ENCODE peak calls at places on chromosomes 6 and 20, in four cellular contexts. Q is endothelial cell; V is activated CD4-positive, CD25-positive, alpha-beta regulatory T cell; S is CD4-positive, CD25-positive, alpha-beta regulatory T cell. E is an unnamed sample.

GRCh38 chr6:52049252-52050050 is 38.0 kb downstream of the PKHD1 start:
- DNase-seq in S (no peak), V (no peak), Q (peak; percentile 20), E (peak; percentile 36)

GRCh38 chr6:13494137-13494536 is 6.7 kb upstream of the GFOD1 start:
- DNase-seq in S (no peak), V (no peak), Q (no peak), E (no peak)

GRCh38 chr20:20552076-20552475 is 160.4 kb downstream of the RALGAPA2 start:
- DNase-seq in V (no peak), Q (no peak), S (no peak), E (peak; percentile 83)

GRCh38 chr6:47967843-47968242 is 143.2 kb downstream of the PTCHD4 start:
- DNase-seq in S (no peak), Q (no peak), V (no peak), E (no peak)

GRCh38 chr6:56505861-56506260 is 136.8 kb downstream of the DST start:
- DNase-seq in V (no peak), S (no peak), Q (no peak), E (no peak)

GRCh38 chr6:136774228-136775041 is 17.8 kb downstream of the MAP3K5 start:
- DNase-seq in Q (no peak), S (no peak), V (no peak), E (no peak)

GRCh38 chr6:139679516-139680179 is 305.2 kb upstream of the CITED2 start:
- DNase-seq in V (no peak), S (no peak), Q (no peak), E (no peak)

GRCh38 chr20:44837949-44838348 is 27.6 kb upstream of the RIMS4 start:
- DNase-seq in S (no peak), Q (no peak), V (no peak), E (no peak)

GRCh38 chr6:146892613-146893401 is 294.0 kb downstream of the ADGB start:
- DNase-seq in Q (no peak), V (no peak), S (no peak), E (no peak)

GRCh38 chr6:116518621-116519020 is 7.2 kb downstream of the CALHM5 start:
- DNase-seq in Q (no peak), V (no peak), S (no peak), E (no peak)

GRCh38 chr6:149075616-149076354 is 241.7 kb upstream of the TAB2 start:
- DNase-seq in V (no peak), S (no peak), Q (no peak), E (no peak)

GRCh38 chr20:8132632-8133587 is 844 bp downstream of the PLCB1 start:
- DNase-seq in Q (peak; percentile 9), V (no peak), S (no peak), E (no peak)

GRCh38 chr20:46636514-46636913 is 14.7 kb downstream of the SLC13A3 start:
- DNase-seq in Q (no peak), V (no peak), S (no peak), E (no peak)

GRCh38 chr20:51447097-51447764 is 95.3 kb downstream of the NFATC2 start:
- DNase-seq in V (no peak), S (no peak), Q (no peak), E (peak; percentile 33)

GRCh38 chr6:139407718-139408222 is 33.3 kb upstream of the CITED2 start:
- DNase-seq in V (no peak), S (no peak), Q (no peak), E (no peak)

GRCh38 chr6:71537717-71538116 is 249.1 kb downstream of the OGFRL1 start:
- DNase-seq in V (no peak), Q (no peak), S (no peak), E (no peak)

GRCh38 chr6:53956068-53956711 is 155.1 kb upstream of the MLIP start:
- DNase-seq in Q (peak; percentile 73), V (no peak), S (no peak), E (peak; percentile 55)

GRCh38 chr6:11277275-11278206 is 45.1 kb upstream of the NEDD9 start:
- DNase-seq in S (no peak), V (no peak), Q (peak; percentile 10), E (peak; percentile 71)

GRCh38 chr20:63177134-63177784 is 38.7 kb downstream of the YTHDF1 start:
- DNase-seq in S (no peak), Q (no peak), V (no peak), E (peak; percentile 73)

GRCh38 chr6:89268776-89269175 is 46.3 kb downstream of the GABRR2 start:
- DNase-seq in Q (no peak), V (no peak), S (no peak), E (no peak)

GRCh38 chr6:129402244-129402643 is 307.7 kb downstream of the ARHGAP18 start:
- DNase-seq in S (no peak), V (no peak), Q (no peak), E (no peak)

GRCh38 chr6:56370591-56371198 is 123.3 kb upstream of the COL21A1 start:
- DNase-seq in Q (no peak), S (no peak), V (no peak), E (peak; percentile 87)

GRCh38 chr20:52744441-52744840 is 227.7 kb upstream of the TSHZ2 start:
- DNase-seq in V (no peak), S (no peak), Q (no peak), E (no peak)

GRCh38 chr6:11645016-11645415 is 107.5 kb downstream of the TMEM170B start:
- DNase-seq in Q (no peak), S (no peak), V (no peak), E (no peak)

GRCh38 chr6:158715330-158716311 is 65.8 kb downstream of the SYTL3 start:
- DNase-seq in V (no peak), S (no peak), Q (no peak), E (no peak)

GRCh38 chr20:11376998-11377397 is 540.7 kb upstream of the BTBD3 start:
- DNase-seq in V (no peak), Q (no peak), S (no peak), E (no peak)

E was measured in cerebellar cortex.